ENCODE peak calls at places on chromosomes 3 and 15, in four cellular contexts. One of them, this sample, is unnamed.

GRCh38 chr3:50269977-50270413 is 1.0 kb downstream of the SEMA3B start:
- DNase-seq in amygdala: no peak
- DNase-seq in body of pancreas: no peak
- DNase-seq in GM04504: no peak
- DNase-seq in this sample: no peak

GRCh38 chr15:65072617-65073016 is 3.9 kb upstream of the KBTBD13 start:
- DNase-seq in amygdala: no peak
- DNase-seq in body of pancreas: no peak
- DNase-seq in GM04504: no peak
- DNase-seq in this sample: no peak

GRCh38 chr3:171704002-171704401 is 106.3 kb downstream of the PLD1 start:
- DNase-seq in amygdala: no peak
- DNase-seq in body of pancreas: peak
- DNase-seq in GM04504: peak
- DNase-seq in this sample: peak

GRCh38 chr3:54853573-54854404 is 74.1 kb downstream of the LRTM1 start:
- DNase-seq in amygdala: peak
- DNase-seq in body of pancreas: peak
- DNase-seq in GM04504: no peak
- DNase-seq in this sample: peak

GRCh38 chr3:189537135-189537534 is 94.1 kb upstream of the TP63 start:
- DNase-seq in amygdala: no peak
- DNase-seq in body of pancreas: no peak
- DNase-seq in GM04504: no peak
- DNase-seq in this sample: no peak

GRCh38 chr15:29770796-29771195 is 51.5 kb downstream of the TJP1 start:
- DNase-seq in amygdala: no peak
- DNase-seq in body of pancreas: no peak
- DNase-seq in GM04504: no peak
- DNase-seq in this sample: no peak

GRCh38 chr3:47096955-47097354 is 67.0 kb downstream of the SETD2 start:
- DNase-seq in amygdala: no peak
- DNase-seq in body of pancreas: no peak
- DNase-seq in GM04504: peak
- DNase-seq in this sample: no peak

GRCh38 chr3:174931473-174931872 is 72.3 kb downstream of the NAALADL2 start:
- DNase-seq in amygdala: no peak
- DNase-seq in body of pancreas: no peak
- DNase-seq in GM04504: no peak
- DNase-seq in this sample: no peak

GRCh38 chr3:42936157-42936981 is 30.4 kb downstream of the ZNF662 start:
- DNase-seq in amygdala: no peak
- DNase-seq in body of pancreas: peak
- DNase-seq in GM04504: peak
- DNase-seq in this sample: peak

GRCh38 chr3:64501298-64501906 is 186.4 kb downstream of the ADAMTS9 start:
- DNase-seq in amygdala: no peak
- DNase-seq in body of pancreas: no peak
- DNase-seq in GM04504: no peak
- DNase-seq in this sample: no peak

GRCh38 chr3:126982125-126982521 is 792 bp upstream of the PLXNA1 start:
- DNase-seq in amygdala: no peak
- DNase-seq in body of pancreas: no peak
- DNase-seq in GM04504: no peak
- DNase-seq in this sample: no peak